ENCODE peak calls at places on chromosomes 6 and 20, in nine cellular contexts. G is NCI-H2081; I is AG08396; E is occipital lobe; L is iPS-NIHi11; C is stimulated activated CD4-positive, alpha-beta T cell treated with anti-CD3 and anti-CD28 coated beads, TNF-alpha, amount 100 ng/mL, for 4 hours; F is lower lobe of right lung; Z is stomach; J is colonic mucosa. B is an unnamed sample.

GRCh38 chr6:815348-815738 is 122.4 kb upstream of the EXOC2 start:
- DNase-seq in Z (no peak), L (no peak), F (no peak), E (no peak), G (no peak), I (no peak), C (no peak), J (no peak), B (peak; percentile 24)

GRCh38 chr6:90072501-90072900 is 178.2 kb downstream of the GJA10 start:
- DNase-seq in E (no peak), Z (no peak), C (no peak), I (no peak), L (no peak), G (no peak), J (no peak), F (no peak), B (no peak)

GRCh38 chr6:67757465-67758033 is 877.5 kb upstream of the ADGRB3 start:
- DNase-seq in G (no peak), Z (no peak), C (no peak), I (no peak), J (no peak), E (no peak), F (no peak), L (no peak), B (no peak)

GRCh38 chr6:23562554-23562953 is 563.5 kb upstream of the NRSN1 start:
- DNase-seq in F (no peak), J (no peak), C (no peak), G (no peak), I (no peak), Z (no peak), E (no peak), L (no peak), B (no peak)

GRCh38 chr6:137983269-137983668 is 116.2 kb downstream of the TNFAIP3 start:
- DNase-seq in J (no peak), F (no peak), I (no peak), Z (no peak), G (no peak), E (no peak), C (no peak), L (no peak), B (no peak)

GRCh38 chr20:21162631-21163030 is 36.7 kb downstream of the KIZ start:
- DNase-seq in C (no peak), G (no peak), F (no peak), I (no peak), L (no peak), Z (no peak), J (no peak), E (no peak), B (no peak)

GRCh38 chr20:46027245-46027853 is 1.7 kb upstream of the SLC12A5 start:
- DNase-seq in G (no peak), C (no peak), Z (no peak), I (peak; percentile 79), L (peak; percentile 61), F (no peak), E (no peak), J (peak; percentile 36), B (peak; percentile 72)

GRCh38 chr6:75285156-75285639 is 606 bp upstream of the TMEM30A start:
- DNase-seq in L (no peak), E (no peak), C (no peak), Z (no peak), J (no peak), F (no peak), G (no peak), I (no peak), B (no peak)

GRCh38 chr6:55397986-55398385 is 70.7 kb downstream of the GFRAL start:
- DNase-seq in L (no peak), G (no peak), E (no peak), I (no peak), Z (no peak), F (no peak), C (no peak), J (no peak), B (no peak)

GRCh38 chr6:19465240-19465639 is 371.9 kb upstream of the ID4 start:
- DNase-seq in F (no peak), J (no peak), L (no peak), C (no peak), Z (no peak), E (no peak), I (no peak), G (peak; percentile 63), B (no peak)

GRCh38 chr6:104653786-104654185 is 205.9 kb downstream of the HACE1 start:
- DNase-seq in C (no peak), I (no peak), J (no peak), L (no peak), F (no peak), Z (no peak), G (no peak), E (no peak), B (no peak)

GRCh38 chr6:29553268-29554057 is 6.1 kb downstream of the UBD start:
- DNase-seq in C (peak; percentile 23), F (peak; percentile 85), G (no peak), I (peak; percentile 77), Z (peak; percentile 45), E (peak; percentile 54), J (peak; percentile 47), L (peak; percentile 76), B (peak; percentile 87)

GRCh38 chr6:161511455-161512159 is 237.7 kb upstream of the AGPAT4 start:
- DNase-seq in J (no peak), C (no peak), Z (no peak), G (no peak), I (no peak), E (no peak), F (no peak), L (no peak), B (no peak)

GRCh38 chr6:142816024-142816423 is 129.0 kb downstream of the HIVEP2 start:
- DNase-seq in F (no peak), L (no peak), C (no peak), E (no peak), G (peak; percentile 50), Z (no peak), J (no peak), I (no peak), B (no peak)

GRCh38 chr6:75065524-75065923 is 140.3 kb downstream of the COL12A1 start:
- DNase-seq in C (no peak), J (no peak), L (no peak), G (no peak), Z (no peak), I (no peak), F (no peak), E (no peak), B (peak; percentile 88)

GRCh38 chr6:3618300-3619041 is 133.0 kb downstream of the PXDC1 start:
- DNase-seq in Z (no peak), J (no peak), F (no peak), I (no peak), C (no peak), L (no peak), G (no peak), E (no peak), B (no peak)

GRCh38 chr20:23094213-23094896 is 8.2 kb upstream of the CD93 start:
- DNase-seq in F (no peak), J (no peak), G (no peak), L (no peak), E (no peak), Z (no peak), I (no peak), C (no peak), B (no peak)

GRCh38 chr20:50366270-50367103 is 143.7 kb upstream of the PTPN1 start:
- DNase-seq in C (no peak), L (no peak), J (peak; percentile 93), F (peak; percentile 81), E (no peak), I (no peak), G (peak; percentile 97), Z (peak; percentile 95), B (no peak)

GRCh38 chr20:30816182-30816645 is 441.2 kb upstream of the DEFB115 start:
- DNase-seq in Z (no peak), J (peak; percentile 22), I (no peak), G (no peak), E (no peak), L (no peak), F (peak; percentile 59), C (no peak), B (no peak)

GRCh38 chr6:166713608-166714510 is 86.8 kb upstream of the RPS6KA2 start:
- DNase-seq in C (no peak), G (no peak), J (no peak), E (no peak), I (no peak), F (no peak), Z (no peak), L (no peak), B (no peak)

GRCh38 chr6:2768125-2768524 is 2.9 kb downstream of the WRNIP1 start:
- DNase-seq in F (no peak), E (no peak), G (no peak), C (no peak), J (no peak), L (no peak), I (no peak), Z (no peak), B (no peak)

GRCh38 chr6:99334526-99335127 is 14.8 kb downstream of the FAXC start:
- DNase-seq in E (no peak), F (no peak), L (peak; percentile 62), J (peak; percentile 22), Z (no peak), G (peak; percentile 41), I (peak; percentile 40), C (no peak), B (peak; percentile 75)

GRCh38 chr6:157982297-157982579 is 575 bp downstream of the SYNJ2 start:
- DNase-seq in I (peak; percentile 55), F (no peak), L (no peak), G (peak; percentile 28), E (no peak), J (peak; percentile 73), C (no peak), Z (peak; percentile 71), B (peak; percentile 77)

GRCh38 chr6:95091823-95092436 is 485.4 kb upstream of the MANEA start:
- DNase-seq in G (peak; percentile 88), E (no peak), Z (no peak), L (peak; percentile 42), C (no peak), J (no peak), F (no peak), I (peak; percentile 6), B (peak; percentile 69)

GRCh38 chr6:6758915-6759654 is 170.6 kb downstream of the LY86 start:
- DNase-seq in C (no peak), E (no peak), Z (peak; percentile 66), F (no peak), L (peak; percentile 77), G (peak; percentile 77), I (peak; percentile 74), J (peak; percentile 67), B (peak; percentile 94)

GRCh38 chr6:77650098-77650663 is 2.7 kb upstream of the MEI4 start:
- DNase-seq in L (peak; percentile 64), Z (no peak), C (no peak), I (no peak), F (peak; percentile 47), E (no peak), J (no peak), G (peak; percentile 77), B (peak; percentile 97)

GRCh38 chr6:23089981-23090380 is 520.6 kb downstream of the HDGFL1 start:
- DNase-seq in J (no peak), F (no peak), I (no peak), E (no peak), G (no peak), C (no peak), L (no peak), Z (no peak), B (no peak)

GRCh38 chr6:3766219-3766618 is 14.7 kb upstream of the PXDC1 start:
- DNase-seq in F (no peak), I (peak; percentile 59), J (no peak), C (no peak), E (no peak), Z (no peak), G (no peak), L (no peak), B (no peak)

GRCh38 chr6:135938588-135939215 is 87.2 kb downstream of the PDE7B start:
- DNase-seq in F (no peak), E (no peak), J (no peak), I (peak; percentile 26), G (no peak), Z (no peak), C (no peak), L (peak; percentile 41), B (peak; percentile 60)

GRCh38 chr6:43120938-43121913 is 45.1 kb downstream of the PTK7 start:
- DNase-seq in F (no peak), C (no peak), J (no peak), L (no peak), I (peak; percentile 64), E (no peak), G (no peak), Z (no peak), B (peak; percentile 95)

GRCh38 chr20:18316166-18316565 is 27.8 kb downstream of the ZNF133 start:
- DNase-seq in L (no peak), I (no peak), F (no peak), Z (no peak), E (no peak), G (no peak), J (no peak), C (no peak), B (no peak)